ENCODE peak calls at places on chromosome 5, in nine cellular contexts. D is AG10803, O is neural crest cell, X is stomach, E is GM12865, I is heart right ventricle, Y is Panc1, H is GM20000, A is RWPE2. T is an unnamed sample.

GRCh38 chr5:134917070-134917831 is 12.3 kb downstream of the PCBD2 start:
- DNase-seq in A (no peak), E (no peak), I (no peak), H (no peak), O (no peak), Y (no peak), D (no peak), X (no peak), T (no peak)

GRCh38 chr5:120152472-120152871 is 311.6 kb upstream of the PRR16 start:
- DNase-seq in H (no peak), Y (peak), X (no peak), E (no peak), A (no peak), I (no peak), O (no peak), D (peak), T (no peak)

GRCh38 chr5:53997736-53998627 is 312.4 kb downstream of the ARL15 start:
- DNase-seq in A (no peak), E (no peak), X (no peak), D (no peak), I (no peak), Y (no peak), H (no peak), O (no peak), T (no peak)

GRCh38 chr5:172133359-172134029 is 54.5 kb downstream of the STK10 start:
- DNase-seq in H (no peak), X (no peak), I (no peak), Y (no peak), A (no peak), D (peak), O (no peak), E (no peak), T (no peak)

GRCh38 chr5:157607371-157608161 is 32.0 kb upstream of the ADAM19 start:
- DNase-seq in X (no peak), H (no peak), I (no peak), O (no peak), E (peak), Y (no peak), A (peak), D (peak), T (no peak)

GRCh38 chr5:172453206-172453985 is 929 bp downstream of the SH3PXD2B start:
- DNase-seq in E (no peak), H (no peak), D (peak), O (peak), Y (no peak), A (peak), X (peak), I (no peak), T (no peak)

GRCh38 chr5:97163360-97163764 is 19.7 kb downstream of the RIOK2 start:
- DNase-seq in D (peak), X (no peak), I (no peak), Y (no peak), A (no peak), H (no peak), E (no peak), O (no peak), T (no peak)

GRCh38 chr5:32258406-32258805 is 54.3 kb downstream of the MTMR12 start:
- DNase-seq in O (no peak), Y (no peak), X (no peak), D (no peak), I (no peak), H (no peak), E (no peak), A (no peak), T (no peak)

GRCh38 chr5:3451961-3452360 is 143.7 kb upstream of the IRX1 start:
- DNase-seq in O (no peak), D (no peak), Y (no peak), E (no peak), I (no peak), H (no peak), X (no peak), A (no peak), T (no peak)

GRCh38 chr5:166625210-166625865 is 1666.1 kb upstream of the WWC1 start:
- DNase-seq in A (no peak), D (no peak), I (no peak), O (no peak), H (no peak), E (no peak), X (no peak), Y (no peak), T (no peak)

GRCh38 chr5:1536298-1537165 is 12.8 kb upstream of the LPCAT1 start:
- DNase-seq in X (peak), E (peak), Y (no peak), D (peak), O (no peak), I (no peak), H (peak), A (peak), T (peak)

GRCh38 chr5:91007780-91008402 is 375.2 kb downstream of the ARRDC3 start:
- DNase-seq in H (no peak), I (no peak), D (no peak), A (no peak), X (no peak), E (no peak), O (no peak), Y (no peak), T (no peak)

GRCh38 chr5:90645024-90645610 is 86.5 kb downstream of the ADGRV1 start:
- DNase-seq in I (no peak), X (no peak), H (peak), A (no peak), E (peak), Y (no peak), O (no peak), D (no peak), T (no peak)

GRCh38 chr5:145951071-145951470 is 14.7 kb downstream of the SH3RF2 start:
- DNase-seq in X (no peak), D (no peak), E (no peak), I (no peak), Y (no peak), H (no peak), O (no peak), A (no peak), T (no peak)

GRCh38 chr5:80804332-80804731 is 149.5 kb upstream of the DHFR start:
- DNase-seq in I (no peak), X (no peak), O (no peak), E (no peak), Y (no peak), A (no peak), D (peak), H (no peak), T (no peak)

GRCh38 chr5:149466457-149466972 is 84.7 kb downstream of the CSNK1A1 start:
- DNase-seq in D (peak), H (no peak), X (no peak), Y (no peak), E (no peak), O (no peak), A (no peak), I (no peak), T (peak)

GRCh38 chr5:132293992-132294727 is at the start of gene SLC22A4:
- DNase-seq in D (peak), E (peak), H (peak), O (peak), A (peak), Y (peak), I (peak), X (peak), T (peak)

GRCh38 chr5:100731768-100732167 is 171.3 kb downstream of the ST8SIA4 start:
- DNase-seq in O (no peak), A (no peak), E (peak), X (no peak), D (no peak), I (no peak), H (peak), Y (no peak), T (no peak)

GRCh38 chr5:134145061-134145757 is 30.7 kb downstream of the TCF7 start:
- DNase-seq in A (no peak), X (no peak), I (no peak), Y (no peak), O (no peak), H (no peak), E (no peak), D (no peak), T (no peak)

GRCh38 chr5:8516356-8516755 is 647.4 kb downstream of the MTRR start:
- DNase-seq in H (no peak), E (no peak), X (no peak), Y (no peak), I (no peak), A (no peak), O (no peak), D (no peak), T (no peak)

GRCh38 chr5:166083183-166083959 is 2208.1 kb upstream of the WWC1 start:
- DNase-seq in H (no peak), E (no peak), X (no peak), Y (no peak), D (no peak), I (no peak), O (no peak), A (no peak), T (no peak)

GRCh38 chr5:139808481-139809330 is 13.1 kb downstream of the PSD2 start:
- DNase-seq in D (peak), E (peak), O (peak), I (peak), A (peak), H (peak), Y (no peak), X (no peak), T (peak)

GRCh38 chr5:115977096-115977495 is 14.8 kb downstream of the LVRN start:
- DNase-seq in A (no peak), I (no peak), D (no peak), H (peak), O (no peak), X (no peak), E (peak), Y (no peak), T (no peak)

GRCh38 chr5:14417232-14417730 is 164.3 kb upstream of the OTULINL start:
- DNase-seq in A (no peak), Y (no peak), E (peak), H (no peak), O (no peak), D (peak), X (no peak), I (no peak), T (no peak)

GRCh38 chr5:31492824-31493223 is 39.1 kb downstream of the DROSHA start:
- DNase-seq in A (no peak), Y (no peak), E (no peak), D (no peak), O (no peak), I (no peak), X (no peak), H (no peak), T (no peak)

GRCh38 chr5:42579320-42579719 is 156.1 kb downstream of the GHR start:
- DNase-seq in X (no peak), D (no peak), O (no peak), I (no peak), Y (no peak), A (no peak), E (no peak), H (no peak), T (no peak)

GRCh38 chr5:73946926-73947455 is 321.0 kb downstream of the ARHGEF28 start:
- DNase-seq in X (no peak), D (no peak), Y (no peak), A (no peak), E (no peak), I (no peak), H (no peak), O (no peak), T (no peak)

GRCh38 chr5:94374336-94374735 is 244.1 kb downstream of the KIAA0825 start:
- DNase-seq in E (no peak), O (no peak), A (no peak), X (no peak), Y (no peak), D (no peak), I (no peak), H (no peak), T (no peak)

GRCh38 chr5:148214665-148215064 is 11.8 kb downstream of the SPINK6 start:
- DNase-seq in E (no peak), H (no peak), D (no peak), O (no peak), Y (no peak), X (no peak), I (no peak), A (no peak), T (no peak)

GRCh38 chr5:157559301-157559700 is 16.3 kb downstream of the ADAM19 start:
- DNase-seq in D (peak), H (no peak), E (no peak), Y (no peak), O (no peak), X (no peak), A (peak), I (no peak), T (no peak)

GRCh38 chr5:169970911-169971436 is 9.3 kb downstream of the INSYN2B start:
- DNase-seq in I (peak), E (no peak), A (peak), Y (no peak), X (no peak), H (no peak), D (peak), O (no peak), T (no peak)

GRCh38 chr5:11912-12311 is 80.1 kb upstream of the PLEKHG4B start:
- DNase-seq in A (no peak), H (peak), D (peak), Y (no peak), O (no peak), X (no peak), E (no peak), I (no peak), T (no peak)

GRCh38 chr5:176888865-176889165 is 10.3 kb downstream of the HK3 start:
- DNase-seq in O (no peak), I (no peak), H (peak), X (no peak), Y (no peak), E (no peak), D (no peak), A (no peak), T (no peak)

GRCh38 chr5:124599048-124599973 is 147.1 kb downstream of the ZNF608 start:
- DNase-seq in I (no peak), D (peak), H (no peak), Y (peak), E (peak), O (no peak), A (no peak), X (peak), T (no peak)

GRCh38 chr5:29218138-29218537 is 1975.3 kb upstream of the CDH6 start:
- DNase-seq in E (no peak), X (no peak), D (no peak), O (no peak), Y (no peak), I (no peak), A (no peak), H (no peak), T (no peak)
- TF ChIP-seq CTCF in E (no peak), X (no peak), D (no peak), O (no peak), Y (no peak), I (no peak), A (peak), H (no peak), T (peak)

DNA sequence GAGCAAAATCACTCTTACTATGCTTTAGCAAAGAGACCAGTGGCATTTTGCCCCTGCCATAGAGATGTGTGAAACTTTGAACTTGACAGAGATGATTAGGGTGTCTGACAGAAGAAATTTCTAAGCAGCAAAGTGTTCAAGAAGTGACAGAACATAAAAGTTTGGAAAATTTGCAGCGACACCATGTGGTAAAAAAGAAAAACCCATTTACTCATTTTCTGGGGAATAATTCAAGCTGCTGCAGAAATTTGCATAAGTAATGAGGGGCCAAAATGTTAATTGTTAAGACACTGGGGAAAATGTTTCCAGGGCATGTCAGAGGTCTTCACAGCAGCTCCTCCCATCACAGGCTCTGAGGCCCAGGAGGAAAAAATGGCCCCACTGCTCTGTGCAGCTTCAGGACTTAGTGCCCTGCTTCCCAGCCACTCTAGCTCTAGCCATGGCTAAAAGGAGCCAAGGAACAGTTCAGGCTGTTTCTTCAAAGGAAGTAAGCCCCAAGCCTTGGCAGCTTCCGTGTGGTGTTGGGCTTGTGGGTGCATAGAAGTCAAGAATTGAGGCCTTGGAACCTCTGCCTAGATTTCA is 6.1 kb upstream of the AP3B1 start:
- DNase-seq in X (no peak), I (no peak), A (no peak), D (peak), E (peak), H (no peak), O (no peak), Y (no peak), T (no peak)
- TF ChIP-seq CTCF in X (no peak), I (peak), A (peak), D (peak), E (no peak), H (peak), O (peak), Y (peak), T (peak)

GRCh38 chr5:11064763-11065450 is 303.9 kb upstream of the DAP start:
- DNase-seq in X (no peak), O (no peak), E (no peak), H (no peak), A (no peak), D (no peak), I (no peak), Y (no peak), T (no peak)

GRCh38 chr5:11056560-11056959 is 295.5 kb upstream of the DAP start:
- DNase-seq in O (no peak), A (no peak), H (no peak), I (no peak), X (no peak), D (no peak), Y (no peak), E (no peak), T (no peak)

DNA sequence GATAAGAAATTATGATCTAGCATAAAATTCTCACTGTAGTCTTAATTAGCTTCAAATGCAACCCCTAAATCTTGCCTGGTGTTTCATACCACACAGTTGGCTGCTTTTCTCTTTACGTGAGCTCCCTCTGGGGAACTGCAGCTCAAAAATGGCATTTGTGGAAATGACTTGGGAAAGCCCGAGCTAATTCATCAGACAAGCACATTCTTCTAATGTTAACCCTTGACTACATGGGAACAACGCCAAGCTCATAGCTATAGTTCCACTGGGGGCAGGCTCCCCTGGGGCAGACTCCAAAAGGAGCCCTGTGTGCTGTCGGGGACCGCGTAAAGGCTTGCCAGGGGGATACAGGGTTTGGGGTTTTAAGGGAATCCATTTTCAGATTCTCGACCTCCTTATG is 301.3 kb upstream of the DAP start:
- DNase-seq in O (no peak), E (no peak), Y (no peak), D (peak), X (no peak), I (no peak), H (no peak), A (no peak), T (no peak)
- TF ChIP-seq CTCF in O (no peak), E (no peak), Y (no peak), D (no peak), X (no peak), I (peak), H (no peak), A (peak), T (peak)

GRCh38 chr5:28714887-28715286 is 1676.5 kb upstream of the CDH9 start:
- DNase-seq in E (no peak), O (no peak), D (no peak), X (no peak), I (no peak), A (no peak), Y (no peak), H (no peak), T (no peak)
- TF ChIP-seq CTCF in E (no peak), O (no peak), D (no peak), X (no peak), I (no peak), A (no peak), Y (no peak), H (no peak), T (no peak)

T was measured in chondrocyte.